ENCODE peak calls at places on chromosomes 12 and 14, in five cellular contexts. One of them, this sample, is unnamed. For H3K9me3, the result is how much of the 10 kb centered on the place peaks cover.

GRCh38 chr14:79510659-79511058 is 700.6 kb downstream of the DIO2 start:
- DNase-seq in H1: no peak
- DNase-seq in CD4-positive, alpha-beta T cell: no peak
- DNase-seq in right lobe of liver: no peak
- DNase-seq in colonic mucosa: no peak
- DNase-seq in this sample: no peak

GRCh38 chr14:99677231-99677891 is 6.7 kb upstream of the CYP46A1 start:
- DNase-seq in colonic mucosa: no peak
- DNase-seq in CD4-positive, alpha-beta T cell: no peak
- DNase-seq in H1: no peak
- DNase-seq in right lobe of liver: no peak
- DNase-seq in this sample: no peak

GRCh38 chr14:51210594-51210993 is 29.5 kb upstream of the TMX1 start:
- DNase-seq in CD4-positive, alpha-beta T cell: no peak
- DNase-seq in right lobe of liver: no peak
- DNase-seq in colonic mucosa: no peak
- DNase-seq in H1: no peak
- DNase-seq in this sample: no peak

GRCh38 chr12:52248541-52249035 is 15.5 kb downstream of the KRT7 start:
- DNase-seq in right lobe of liver: no peak
- DNase-seq in H1: no peak
- DNase-seq in colonic mucosa: no peak
- DNase-seq in CD4-positive, alpha-beta T cell: no peak
- DNase-seq in this sample: no peak

GRCh38 chr12:48118491-48118890 is 673 bp upstream of the PFKM start:
- DNase-seq in CD4-positive, alpha-beta T cell: no peak
- DNase-seq in colonic mucosa: no peak
- DNase-seq in H1: no peak
- DNase-seq in right lobe of liver: no peak
- DNase-seq in this sample: no peak

GRCh38 chr12:39144613-39145061 is 239.2 kb upstream of the CPNE8 start:
- DNase-seq in H1: no peak
- DNase-seq in CD4-positive, alpha-beta T cell: no peak
- DNase-seq in colonic mucosa: no peak
- DNase-seq in right lobe of liver: no peak
- DNase-seq in this sample: no peak

GRCh38 chr14:69695664-69696527 is 71.0 kb upstream of the SRSF5 start:
- DNase-seq in right lobe of liver: no peak
- DNase-seq in CD4-positive, alpha-beta T cell: no peak
- DNase-seq in colonic mucosa: peak
- DNase-seq in H1: no peak
- DNase-seq in this sample: no peak

GRCh38 chr12:32902287-32902996 is 5.9 kb upstream of the PKP2 start:
- DNase-seq in colonic mucosa: no peak
- DNase-seq in right lobe of liver: no peak
- DNase-seq in H1: no peak
- DNase-seq in CD4-positive, alpha-beta T cell: no peak
- DNase-seq in this sample: no peak

GRCh38 chr12:50947932-50948331 is 4.4 kb upstream of the HIGD1C start:
- DNase-seq in right lobe of liver: no peak
- DNase-seq in colonic mucosa: no peak
- DNase-seq in CD4-positive, alpha-beta T cell: no peak
- DNase-seq in H1: no peak
- DNase-seq in this sample: no peak

GRCh38 chr12:108696111-108696995 is 35.0 kb downstream of the CORO1C start:
- DNase-seq in CD4-positive, alpha-beta T cell: no peak
- DNase-seq in right lobe of liver: no peak
- DNase-seq in H1: no peak
- DNase-seq in colonic mucosa: no peak
- DNase-seq in this sample: no peak

GRCh38 chr12:66403746-66404145 is 101.5 kb downstream of the HELB start:
- DNase-seq in right lobe of liver: no peak
- DNase-seq in colonic mucosa: no peak
- DNase-seq in CD4-positive, alpha-beta T cell: no peak
- DNase-seq in H1: no peak
- DNase-seq in this sample: no peak

GRCh38 chr12:127562781-127563180 is 704.2 kb upstream of the TMEM132C start:
- DNase-seq in colonic mucosa: no peak
- DNase-seq in H1: no peak
- DNase-seq in right lobe of liver: no peak
- DNase-seq in CD4-positive, alpha-beta T cell: no peak
- DNase-seq in this sample: no peak

GRCh38 chr12:56042430-56043203 is 899 bp downstream of the RPS26 start:
- DNase-seq in right lobe of liver: no peak
- DNase-seq in colonic mucosa: peak
- DNase-seq in CD4-positive, alpha-beta T cell: no peak
- DNase-seq in H1: no peak
- DNase-seq in this sample: no peak

GRCh38 chr12:111673503-111673902 is 12.3 kb downstream of the BRAP start:
- DNase-seq in colonic mucosa: no peak
- DNase-seq in CD4-positive, alpha-beta T cell: no peak
- DNase-seq in H1: no peak
- DNase-seq in right lobe of liver: no peak
- DNase-seq in this sample: no peak

GRCh38 chr14:98368916-98369315 is 903.1 kb downstream of the BCL11B start:
- DNase-seq in CD4-positive, alpha-beta T cell: no peak
- DNase-seq in right lobe of liver: no peak
- DNase-seq in H1: no peak
- DNase-seq in colonic mucosa: no peak
- DNase-seq in this sample: no peak

GRCh38 chr12:49730568-49731101 is 10.7 kb upstream of the TMBIM6 start:
- DNase-seq in CD4-positive, alpha-beta T cell: no peak
- DNase-seq in right lobe of liver: no peak
- DNase-seq in colonic mucosa: no peak
- DNase-seq in H1: no peak
- DNase-seq in this sample: no peak

GRCh38 chr14:68047910-68048309 is 228.3 kb downstream of the RAD51B start:
- DNase-seq in CD4-positive, alpha-beta T cell: no peak
- DNase-seq in H1: no peak
- DNase-seq in colonic mucosa: no peak
- DNase-seq in right lobe of liver: no peak
- DNase-seq in this sample: no peak

GRCh38 chr12:60205500-60205899 is 609.7 kb downstream of the SLC16A7 start:
- DNase-seq in right lobe of liver: no peak
- DNase-seq in colonic mucosa: no peak
- DNase-seq in CD4-positive, alpha-beta T cell: no peak
- DNase-seq in H1: no peak
- DNase-seq in this sample: no peak

GRCh38 chr14:39055786-39056474 is 47.1 kb downstream of the SEC23A start:
- DNase-seq in right lobe of liver: no peak
- DNase-seq in H1: no peak
- DNase-seq in CD4-positive, alpha-beta T cell: no peak
- DNase-seq in colonic mucosa: no peak
- DNase-seq in this sample: no peak

GRCh38 chr12:121301876-121302275 is 5.4 kb upstream of the CAMKK2 start:
- DNase-seq in colonic mucosa: no peak
- DNase-seq in CD4-positive, alpha-beta T cell: no peak
- DNase-seq in H1: no peak
- DNase-seq in right lobe of liver: peak
- DNase-seq in this sample: no peak

GRCh38 chr14:59187802-59188460 is 536 bp upstream of the DAAM1 start:
- DNase-seq in colonic mucosa: peak
- DNase-seq in H1: no peak
- DNase-seq in right lobe of liver: peak
- DNase-seq in CD4-positive, alpha-beta T cell: peak
- DNase-seq in this sample: peak

GRCh38 chr12:119206348-119207075 is 27.8 kb downstream of the HSPB8 start:
- DNase-seq in CD4-positive, alpha-beta T cell: no peak
- DNase-seq in colonic mucosa: no peak
- DNase-seq in H1: no peak
- DNase-seq in right lobe of liver: no peak
- DNase-seq in this sample: no peak

GRCh38 chr14:38646391-38646790 is 390.5 kb upstream of the CLEC14A start:
- DNase-seq in colonic mucosa: no peak
- DNase-seq in H1: no peak
- DNase-seq in CD4-positive, alpha-beta T cell: no peak
- DNase-seq in right lobe of liver: no peak
- DNase-seq in this sample: no peak

GRCh38 chr12:15728118-15728598 is 61.0 kb downstream of the EPS8 start:
- DNase-seq in H1: no peak
- DNase-seq in right lobe of liver: no peak
- DNase-seq in colonic mucosa: peak
- DNase-seq in CD4-positive, alpha-beta T cell: no peak
- DNase-seq in this sample: no peak

GRCh38 chr14:37595809-37596595 is 573 bp downstream of the TTC6 start:
- DNase-seq in CD4-positive, alpha-beta T cell: no peak
- DNase-seq in H1: no peak
- DNase-seq in right lobe of liver: peak
- DNase-seq in colonic mucosa: peak
- DNase-seq in this sample: no peak

DNA sequence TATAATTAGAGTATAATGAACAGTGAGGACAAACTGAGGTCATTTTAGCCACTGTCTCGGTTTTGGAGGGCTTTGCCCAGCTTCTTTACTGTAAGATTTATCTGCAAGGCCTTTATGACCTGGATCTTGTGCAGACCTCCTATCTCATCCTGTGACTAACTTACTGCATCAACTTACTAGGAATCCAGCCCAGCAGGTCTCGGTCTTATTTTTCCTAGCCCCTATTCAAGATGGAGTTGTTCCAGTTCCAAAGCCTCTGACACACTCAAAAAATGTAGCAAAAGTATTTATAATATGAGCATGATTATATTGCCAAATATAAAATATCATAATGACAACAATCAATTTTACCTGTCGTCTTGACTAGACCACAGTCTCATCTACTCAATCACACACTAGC is 534.2 kb downstream of the TMEM121 start:
- DNase-seq in colonic mucosa: no peak
- DNase-seq in right lobe of liver: no peak
- DNase-seq in CD4-positive, alpha-beta T cell: no peak
- DNase-seq in H1: no peak
- DNase-seq in this sample: no peak
- H3K9me3 ChIP-seq in colonic mucosa: under half
- H3K9me3 ChIP-seq in right lobe of liver: under half
- H3K9me3 ChIP-seq in CD4-positive, alpha-beta T cell: under half
- H3K9me3 ChIP-seq in H1: half or more
- H3K9me3 ChIP-seq in this sample: under half

DNA sequence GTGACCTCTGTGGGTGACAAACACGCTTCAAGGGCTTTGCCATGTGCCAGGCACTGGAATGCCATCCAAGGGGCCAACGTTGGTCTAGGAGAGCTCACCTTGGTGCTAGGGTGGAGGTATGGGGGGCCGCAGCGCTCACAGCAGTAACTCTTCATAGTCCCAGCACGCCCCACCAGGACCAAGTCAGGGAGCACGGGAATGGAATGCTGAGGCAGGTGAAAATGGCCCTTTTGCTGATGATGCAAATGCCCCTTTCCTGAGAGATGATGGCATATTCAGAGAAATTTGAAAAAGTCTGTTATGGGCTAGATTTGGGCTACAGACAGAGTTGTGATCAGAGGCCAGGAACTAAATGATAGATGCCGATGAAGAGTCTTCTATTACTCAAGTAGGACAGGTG is 10.0 kb upstream of the FAM181A start:
- DNase-seq in colonic mucosa: no peak
- DNase-seq in right lobe of liver: no peak
- DNase-seq in CD4-positive, alpha-beta T cell: no peak
- DNase-seq in H1: no peak
- DNase-seq in this sample: no peak
- H3K9me3 ChIP-seq in colonic mucosa: under half
- H3K9me3 ChIP-seq in right lobe of liver: under half
- H3K9me3 ChIP-seq in CD4-positive, alpha-beta T cell: under half
- H3K9me3 ChIP-seq in H1: under half
- H3K9me3 ChIP-seq in this sample: under half

GRCh38 chr12:34396006-34396860 is 373.9 kb downstream of the ALG10 start:
- DNase-seq in colonic mucosa: peak
- DNase-seq in right lobe of liver: peak
- DNase-seq in H1: no peak
- DNase-seq in CD4-positive, alpha-beta T cell: no peak
- DNase-seq in this sample: no peak

GRCh38 chr12:34396861-34397590 is 374.7 kb downstream of the ALG10 start:
- DNase-seq in right lobe of liver: peak
- DNase-seq in CD4-positive, alpha-beta T cell: no peak
- DNase-seq in H1: no peak
- DNase-seq in colonic mucosa: no peak
- DNase-seq in this sample: peak

GRCh38 chr12:34398706-34399630 is 376.7 kb downstream of the ALG10 start:
- DNase-seq in colonic mucosa: peak
- DNase-seq in H1: no peak
- DNase-seq in CD4-positive, alpha-beta T cell: no peak
- DNase-seq in right lobe of liver: peak
- DNase-seq in this sample: no peak

GRCh38 chr12:34398366-34398705 is 376.0 kb downstream of the ALG10 start:
- DNase-seq in colonic mucosa: peak
- DNase-seq in CD4-positive, alpha-beta T cell: no peak
- DNase-seq in H1: no peak
- DNase-seq in right lobe of liver: peak
- DNase-seq in this sample: peak

GRCh38 chr12:34397591-34398365 is 375.5 kb downstream of the ALG10 start:
- DNase-seq in right lobe of liver: peak
- DNase-seq in colonic mucosa: peak
- DNase-seq in H1: no peak
- DNase-seq in CD4-positive, alpha-beta T cell: no peak
- DNase-seq in this sample: peak
- H3K9me3 ChIP-seq in right lobe of liver: under half
- H3K9me3 ChIP-seq in colonic mucosa: under half
- H3K9me3 ChIP-seq in H1: half or more
- H3K9me3 ChIP-seq in CD4-positive, alpha-beta T cell: under half
- H3K9me3 ChIP-seq in this sample: under half

DNA sequence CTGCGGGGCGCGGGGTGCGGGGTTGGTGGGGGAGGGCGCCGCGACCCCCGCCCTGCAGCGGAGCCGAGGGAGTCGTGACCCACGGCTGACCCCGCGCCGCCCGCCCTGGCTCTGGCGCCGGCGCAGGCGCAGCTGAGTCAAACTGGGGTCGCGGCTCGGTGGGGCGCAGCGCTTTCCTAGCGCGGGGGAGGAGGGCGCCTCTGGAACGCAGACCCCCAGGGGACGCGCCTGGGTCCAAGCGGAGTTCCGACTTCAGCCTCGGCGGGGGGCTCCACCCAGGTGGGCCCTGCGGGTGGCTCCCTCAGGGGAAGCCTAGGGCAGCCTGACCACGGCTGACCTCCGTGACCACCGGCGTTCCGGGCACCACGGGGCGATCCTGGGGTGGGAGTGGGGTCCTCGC is 467 bp upstream of the ANHX start:
- DNase-seq in H1: no peak
- DNase-seq in CD4-positive, alpha-beta T cell: no peak
- DNase-seq in colonic mucosa: no peak
- DNase-seq in right lobe of liver: no peak
- DNase-seq in this sample: no peak
- H3K9me3 ChIP-seq in H1: half or more
- H3K9me3 ChIP-seq in CD4-positive, alpha-beta T cell: under half
- H3K9me3 ChIP-seq in colonic mucosa: under half
- H3K9me3 ChIP-seq in right lobe of liver: under half
- H3K9me3 ChIP-seq in this sample: under half